ENCODE peak calls at places on chromosomes 6 and 20, in eight cellular contexts. N, K, H, L, S, R, G and W are unnamed samples.

GRCh38 chr6:117138920-117139319 is 126.4 kb upstream of the VGLL2 start:
- DNase-seq in N (no peak), K (no peak), H (no peak), L (no peak), S (no peak), R (no peak), G (no peak), W (no peak)

GRCh38 chr20:600141-600540 is 10.0 kb downstream of the TCF15 start:
- DNase-seq in N (no peak), K (no peak), H (no peak), L (no peak), S (no peak), R (no peak), G (no peak), W (no peak)

GRCh38 chr20:45470262-45470931 is 844 bp downstream of the WFDC2 start:
- DNase-seq in N (peak; percentile 83), K (peak; percentile 65), H (peak; percentile 23), L (no peak), S (no peak), R (no peak), G (no peak), W (peak; percentile 66)

GRCh38 chr6:116840091-116840490 is 11.2 kb upstream of the GPRC6A start:
- DNase-seq in N (no peak), K (no peak), H (no peak), L (no peak), S (peak; percentile 66), R (no peak), G (no peak), W (no peak)

GRCh38 chr6:4819706-4820283 is 43.6 kb downstream of the CDYL start:
- DNase-seq in N (no peak), K (peak; percentile 25), H (no peak), L (no peak), S (peak; percentile 25), R (no peak), G (no peak), W (no peak)

GRCh38 chr6:44608175-44608574 is 220.7 kb downstream of the CDC5L start:
- DNase-seq in N (no peak), K (no peak), H (no peak), L (no peak), S (no peak), R (no peak), G (no peak), W (no peak)

GRCh38 chr20:20824924-20825584 is 112.6 kb upstream of the RALGAPA2 start:
- DNase-seq in N (peak; percentile 86), K (peak; percentile 75), H (peak; percentile 72), L (peak; percentile 83), S (no peak), R (peak; percentile 18), G (peak; percentile 53), W (peak; percentile 79)

GRCh38 chr6:124131259-124131658 is 327.6 kb downstream of the NKAIN2 start:
- DNase-seq in N (no peak), K (no peak), H (no peak), L (no peak), S (peak; percentile 67), R (no peak), G (no peak), W (no peak)

GRCh38 chr6:13284646-13285045 is 43.7 kb downstream of the TBC1D7 start:
- DNase-seq in N (no peak), K (no peak), H (no peak), L (no peak), S (no peak), R (no peak), G (no peak), W (no peak)

GRCh38 chr20:7171911-7172310 is 404.4 kb downstream of the BMP2 start:
- DNase-seq in N (no peak), K (no peak), H (no peak), L (no peak), S (peak; percentile 94), R (no peak), G (no peak), W (no peak)

GRCh38 chr6:131029661-131030297 is 33.3 kb downstream of the EPB41L2 start:
- DNase-seq in N (no peak), K (peak; percentile 40), H (peak; percentile 57), L (peak; percentile 72), S (peak; percentile 50), R (no peak), G (no peak), W (no peak)

GRCh38 chr6:158170656-158171081 is 2.5 kb downstream of the GTF2H5 start:
- DNase-seq in N (no peak), K (no peak), H (no peak), L (no peak), S (peak; percentile 95), R (no peak), G (no peak), W (no peak)

GRCh38 chr20:47973519-47974233 is 188.4 kb upstream of the SULF2 start:
- DNase-seq in N (no peak), K (peak; percentile 81), H (peak; percentile 47), L (no peak), S (peak; percentile 40), R (no peak), G (no peak), W (no peak)

GRCh38 chr6:150119256-150119655 is 23.6 kb upstream of the PPP1R14C start:
- DNase-seq in N (no peak), K (no peak), H (no peak), L (peak; percentile 77), S (peak; percentile 10), R (no peak), G (no peak), W (no peak)

GRCh38 chr20:10476319-10476724 is 41.2 kb downstream of the SLX4IP start:
- DNase-seq in N (no peak), K (no peak), H (peak; percentile 82), L (no peak), S (peak; percentile 13), R (no peak), G (no peak), W (no peak)

GRCh38 chr20:9808166-9808565 is 30.7 kb downstream of the PAK5 start:
- DNase-seq in N (no peak), K (no peak), H (no peak), L (no peak), S (no peak), R (no peak), G (no peak), W (no peak)

GRCh38 chr6:167047554-167047953 is 48.4 kb downstream of the CEP43 start:
- DNase-seq in N (no peak), K (no peak), H (peak; percentile 86), L (no peak), S (no peak), R (peak; percentile 89), G (no peak), W (no peak)

GRCh38 chr20:48787861-48788375 is 39.9 kb downstream of the PREX1 start:
- DNase-seq in N (peak; percentile 51), K (no peak), H (peak; percentile 79), L (peak; percentile 78), S (peak; percentile 68), R (no peak), G (peak; percentile 28), W (peak; percentile 25)

GRCh38 chr20:50572922-50573777 is 63.0 kb downstream of the PTPN1 start:
- DNase-seq in N (peak; percentile 86), K (no peak), H (no peak), L (peak; percentile 56), S (peak; percentile 59), R (peak; percentile 16), G (no peak), W (no peak)

GRCh38 chr20:41287327-41287726 is 30.2 kb downstream of the ZHX3 start:
- DNase-seq in N (no peak), K (no peak), H (no peak), L (no peak), S (peak; percentile 92), R (no peak), G (no peak), W (no peak)

GRCh38 chr6:71888720-71889340 is 2.5 kb downstream of the RIMS1 start:
- DNase-seq in N (no peak), K (peak; percentile 20), H (no peak), L (no peak), S (no peak), R (no peak), G (no peak), W (no peak)

GRCh38 chr6:63813531-63813930 is 177.9 kb downstream of the PHF3 start:
- DNase-seq in N (no peak), K (peak; percentile 9), H (no peak), L (peak; percentile 18), S (no peak), R (no peak), G (no peak), W (no peak)

GRCh38 chr20:25032478-25033183 is 25.3 kb downstream of the ACSS1 start:
- DNase-seq in N (no peak), K (peak; percentile 36), H (no peak), L (peak; percentile 61), S (peak; percentile 29), R (no peak), G (no peak), W (no peak)
- H3K4me3 ChIP-seq in N (no peak overlapping the region), K (no peak overlapping the region), H (no peak overlapping the region), L (no peak overlapping the region), S (no peak overlapping the region), R (no peak overlapping the region), G (no peak overlapping the region), W (no peak overlapping the region)

GRCh38 chr6:6701864-6702263 is 113.3 kb downstream of the LY86 start:
- DNase-seq in N (no peak), K (no peak), H (no peak), L (no peak), S (no peak), R (no peak), G (no peak), W (no peak)
- H3K4me3 ChIP-seq in N (no peak overlapping the region), K (no peak overlapping the region), H (no peak overlapping the region), L (no peak overlapping the region), S (no peak overlapping the region), R (no peak overlapping the region), G (no peak overlapping the region), W (no peak overlapping the region)

DNA sequence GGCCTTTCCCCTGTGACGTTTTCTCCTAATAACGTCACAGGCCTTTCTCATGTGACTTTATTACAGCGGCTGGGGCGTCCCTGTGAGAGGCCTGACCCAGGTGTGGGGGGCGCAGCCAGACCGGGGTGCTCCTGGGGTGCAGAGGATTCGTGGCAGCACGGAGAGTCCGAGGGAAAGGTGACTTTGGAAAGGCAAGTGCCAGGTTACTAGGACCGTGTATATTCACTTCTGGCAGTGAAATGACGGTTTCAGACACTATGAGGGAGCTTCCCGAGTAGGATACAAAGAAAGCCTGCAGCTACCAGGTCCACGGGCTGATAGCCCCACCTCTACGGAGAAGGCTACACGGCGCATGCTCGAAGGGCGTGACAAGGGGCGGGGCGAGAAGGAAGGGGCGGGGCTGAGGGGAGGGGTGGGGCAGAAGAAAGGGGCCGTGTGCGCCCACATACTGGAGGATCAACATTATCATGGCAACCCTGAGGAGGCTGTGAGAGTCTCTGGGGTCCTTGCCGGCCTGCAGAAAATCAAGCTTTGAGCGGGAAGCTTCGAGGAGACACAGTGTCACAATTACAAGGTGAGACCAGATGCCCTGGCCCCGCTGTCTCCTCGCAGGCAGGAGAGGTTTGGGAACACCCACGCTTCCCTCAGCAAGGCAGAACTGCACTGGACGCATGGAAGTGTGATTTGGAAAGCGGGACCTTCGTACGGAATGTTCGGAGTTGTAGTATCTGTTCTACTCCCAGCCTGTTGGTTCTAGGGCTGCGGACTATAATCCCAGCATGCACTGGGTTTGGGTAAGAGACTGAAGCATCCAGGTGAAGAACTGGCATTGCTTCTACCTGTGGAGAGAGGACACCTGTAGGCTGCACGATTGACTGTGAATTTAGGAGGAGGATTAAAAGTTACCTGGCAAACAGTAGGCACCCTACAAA is 54.4 kb upstream of the ZNF337 start:
- DNase-seq in N (peak; percentile 83), K (peak; percentile 19), H (peak; percentile 66), L (peak; percentile 65), S (no peak), R (no peak), G (peak; percentile 77), W (peak; percentile 68)
- H3K4me3 ChIP-seq in N (peak overlapping the region; percentile 28), K (no peak overlapping the region), H (peak overlapping the region; percentile 48), L (peak overlapping the region; percentile 46), S (peak overlapping the region; percentile 44), R (peak overlapping the region; percentile 50), G (peak overlapping the region; percentile 63), W (peak overlapping the region; percentile 31)

GRCh38 chr6:112296694-112297093 is 42.3 kb upstream of the LAMA4 start:
- DNase-seq in N (no peak), K (no peak), H (no peak), L (no peak), S (no peak), R (no peak), G (no peak), W (no peak)
- H3K4me3 ChIP-seq in N (no peak overlapping the region), K (no peak overlapping the region), H (no peak overlapping the region), L (no peak overlapping the region), S (no peak overlapping the region), R (no peak overlapping the region), G (no peak overlapping the region), W (no peak overlapping the region)